ENCODE peak calls at places on chromosome 13, in six cellular contexts. One of them, this sample, is unnamed.

GRCh38 chr13:27182844-27183497 is 11.4 kb upstream of the USP12 start:
- DNase-seq in ovary: no peak
- DNase-seq in lower leg skin: no peak
- DNase-seq in Peyer's patch: no peak
- DNase-seq in endothelial cell of umbilical vein: peak
- DNase-seq in erythroblast: peak
- DNase-seq in this sample: no peak

GRCh38 chr13:27353166-27353583 is 71.2 kb upstream of the GTF3A start:
- DNase-seq in ovary: no peak
- DNase-seq in lower leg skin: no peak
- DNase-seq in Peyer's patch: no peak
- DNase-seq in endothelial cell of umbilical vein: no peak
- DNase-seq in erythroblast: no peak
- DNase-seq in this sample: no peak

GRCh38 chr13:74251778-74252519 is 117.7 kb upstream of the KLF12 start:
- DNase-seq in ovary: no peak
- DNase-seq in lower leg skin: no peak
- DNase-seq in Peyer's patch: no peak
- DNase-seq in endothelial cell of umbilical vein: no peak
- DNase-seq in erythroblast: no peak
- DNase-seq in this sample: no peak

GRCh38 chr13:31048521-31048920 is 113.2 kb downstream of the HSPH1 start:
- DNase-seq in ovary: no peak
- DNase-seq in lower leg skin: no peak
- DNase-seq in Peyer's patch: no peak
- DNase-seq in endothelial cell of umbilical vein: peak
- DNase-seq in erythroblast: no peak
- DNase-seq in this sample: no peak

GRCh38 chr13:60152904-60153303 is 10.8 kb downstream of the DIAPH3 start:
- DNase-seq in ovary: no peak
- DNase-seq in lower leg skin: no peak
- DNase-seq in Peyer's patch: no peak
- DNase-seq in endothelial cell of umbilical vein: no peak
- DNase-seq in erythroblast: no peak
- DNase-seq in this sample: no peak

GRCh38 chr13:44259045-44260042 is 114.3 kb upstream of the SERP2 start:
- DNase-seq in ovary: peak
- DNase-seq in lower leg skin: peak
- DNase-seq in Peyer's patch: no peak
- DNase-seq in endothelial cell of umbilical vein: peak
- DNase-seq in erythroblast: peak
- DNase-seq in this sample: no peak

GRCh38 chr13:27044837-27045570 is 126.6 kb downstream of the USP12 start:
- DNase-seq in ovary: no peak
- DNase-seq in lower leg skin: no peak
- DNase-seq in Peyer's patch: no peak
- DNase-seq in endothelial cell of umbilical vein: no peak
- DNase-seq in erythroblast: peak
- DNase-seq in this sample: no peak

GRCh38 chr13:46803586-46803985 is 6.6 kb upstream of the ESD start:
- DNase-seq in ovary: no peak
- DNase-seq in lower leg skin: no peak
- DNase-seq in Peyer's patch: no peak
- DNase-seq in endothelial cell of umbilical vein: no peak
- DNase-seq in erythroblast: no peak
- DNase-seq in this sample: no peak

GRCh38 chr13:29509999-29510586 is 85.4 kb downstream of the SLC7A1 start:
- DNase-seq in ovary: no peak
- DNase-seq in lower leg skin: no peak
- DNase-seq in Peyer's patch: no peak
- DNase-seq in endothelial cell of umbilical vein: no peak
- DNase-seq in erythroblast: no peak
- DNase-seq in this sample: no peak

GRCh38 chr13:68345963-68346362 is 1115.8 kb upstream of the PCDH9 start:
- DNase-seq in ovary: no peak
- DNase-seq in lower leg skin: no peak
- DNase-seq in Peyer's patch: no peak
- DNase-seq in endothelial cell of umbilical vein: no peak
- DNase-seq in erythroblast: no peak
- DNase-seq in this sample: no peak

GRCh38 chr13:110615005-110615321 is 382 bp upstream of the NAXD start:
- DNase-seq in ovary: no peak
- DNase-seq in lower leg skin: no peak
- DNase-seq in Peyer's patch: no peak
- DNase-seq in endothelial cell of umbilical vein: no peak
- DNase-seq in erythroblast: no peak
- DNase-seq in this sample: no peak

GRCh38 chr13:110618167-110618566 is 2.8 kb downstream of the NAXD start:
- DNase-seq in ovary: no peak
- DNase-seq in lower leg skin: no peak
- DNase-seq in Peyer's patch: no peak
- DNase-seq in endothelial cell of umbilical vein: no peak
- DNase-seq in erythroblast: no peak
- DNase-seq in this sample: no peak

GRCh38 chr13:110617326-110618072 is 2.2 kb downstream of the NAXD start:
- DNase-seq in ovary: peak
- DNase-seq in lower leg skin: no peak
- DNase-seq in Peyer's patch: no peak
- DNase-seq in endothelial cell of umbilical vein: peak
- DNase-seq in erythroblast: peak
- DNase-seq in this sample: no peak

GRCh38 chr13:110615322-110616102 is at the start of gene NAXD:
- DNase-seq in ovary: peak
- DNase-seq in lower leg skin: peak
- DNase-seq in Peyer's patch: peak
- DNase-seq in endothelial cell of umbilical vein: peak
- DNase-seq in erythroblast: peak
- DNase-seq in this sample: peak

DNA sequence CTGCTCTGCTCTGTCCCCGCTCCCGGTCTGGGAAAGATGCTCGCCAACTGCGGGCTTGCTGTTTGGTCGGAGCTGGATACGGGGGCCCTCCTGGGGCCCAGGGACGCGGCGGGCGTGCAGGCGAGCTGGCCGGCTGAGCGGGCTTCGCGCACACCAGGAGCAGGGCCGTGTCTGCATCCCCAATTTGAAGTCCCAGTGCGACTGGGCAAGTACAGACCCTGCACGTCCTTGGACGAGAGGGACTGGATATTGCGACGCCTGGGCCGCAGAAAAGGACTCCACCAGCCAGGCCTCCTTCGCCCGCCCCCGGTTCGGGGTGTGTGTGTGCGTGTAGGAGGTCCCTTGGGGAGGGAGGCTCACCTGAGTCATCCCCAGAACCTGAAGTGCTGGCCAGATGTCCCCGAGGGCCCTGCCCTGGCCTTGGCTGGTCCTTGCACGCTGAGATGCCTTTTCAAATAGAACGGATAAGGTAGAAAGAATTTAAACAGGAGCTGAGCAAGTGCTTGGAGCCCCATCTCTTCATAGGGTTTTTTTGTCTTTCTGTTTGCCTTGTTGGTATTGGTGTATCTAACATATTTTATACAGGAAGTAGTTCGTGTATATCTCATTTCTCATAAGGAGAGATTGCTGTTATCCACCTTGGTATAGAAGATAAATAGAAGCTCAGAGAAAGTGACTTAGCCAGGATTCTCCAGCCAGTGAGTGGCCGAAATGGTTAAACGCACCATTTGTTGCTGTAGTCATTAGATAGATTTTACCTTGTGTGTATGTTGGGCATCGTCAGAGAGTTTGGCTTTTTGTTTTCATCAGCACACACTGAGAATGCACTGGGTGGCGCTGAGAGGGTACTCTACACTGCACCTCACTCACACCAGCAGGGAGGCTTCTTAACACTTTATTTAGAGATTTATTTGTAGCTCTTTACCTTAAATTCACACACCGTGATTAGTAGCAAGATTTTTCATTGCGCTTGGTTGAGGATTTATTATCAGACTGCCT is 1.1 kb downstream of the NAXD start:
- DNase-seq in ovary: peak
- DNase-seq in lower leg skin: no peak
- DNase-seq in Peyer's patch: peak
- DNase-seq in endothelial cell of umbilical vein: peak
- DNase-seq in erythroblast: peak
- DNase-seq in this sample: no peak
- TF ChIP-seq POLR2A in ovary: no peak
- TF ChIP-seq POLR2A in lower leg skin: no peak
- TF ChIP-seq POLR2A in Peyer's patch: no peak
- TF ChIP-seq POLR2A in endothelial cell of umbilical vein: no peak
- TF ChIP-seq POLR2A in erythroblast: no peak
- TF ChIP-seq POLR2A in this sample: peak

DNA sequence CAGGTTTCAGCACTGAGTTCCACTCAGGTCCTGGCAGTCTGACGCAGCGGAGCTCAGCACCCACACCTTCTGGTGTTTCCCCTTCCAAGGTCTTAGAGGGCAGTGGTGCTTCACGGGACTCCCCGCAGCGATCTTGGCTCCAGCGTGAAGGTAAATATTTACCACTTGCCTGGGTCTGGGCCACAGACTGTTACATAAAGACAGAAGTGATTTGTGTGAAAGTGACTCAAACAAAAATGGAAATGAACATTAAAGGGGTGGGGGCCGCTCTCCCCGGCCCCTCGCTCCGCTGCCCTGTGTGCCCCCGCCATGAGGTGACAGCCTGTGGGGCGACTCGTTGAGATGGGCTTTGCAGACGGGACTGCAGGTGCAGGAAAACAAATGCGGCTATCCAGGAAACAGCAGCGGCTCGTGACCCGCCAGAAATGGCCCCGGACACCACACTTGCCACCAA is 55.0 kb downstream of the GGACT start:
- DNase-seq in ovary: no peak
- DNase-seq in lower leg skin: no peak
- DNase-seq in Peyer's patch: peak
- DNase-seq in endothelial cell of umbilical vein: no peak
- DNase-seq in erythroblast: no peak
- DNase-seq in this sample: no peak
- TF ChIP-seq POLR2A in ovary: no peak
- TF ChIP-seq POLR2A in lower leg skin: no peak
- TF ChIP-seq POLR2A in Peyer's patch: no peak
- TF ChIP-seq POLR2A in endothelial cell of umbilical vein: no peak
- TF ChIP-seq POLR2A in erythroblast: no peak
- TF ChIP-seq POLR2A in this sample: no peak

GRCh38 chr13:75544681-75545333 is 4.8 kb upstream of the UCHL3 start:
- DNase-seq in ovary: no peak
- DNase-seq in lower leg skin: no peak
- DNase-seq in Peyer's patch: no peak
- DNase-seq in endothelial cell of umbilical vein: no peak
- DNase-seq in erythroblast: no peak
- DNase-seq in this sample: no peak

GRCh38 chr13:75550159-75550567 is 572 bp downstream of the UCHL3 start:
- DNase-seq in ovary: no peak
- DNase-seq in lower leg skin: no peak
- DNase-seq in Peyer's patch: no peak
- DNase-seq in endothelial cell of umbilical vein: peak
- DNase-seq in erythroblast: peak
- DNase-seq in this sample: no peak

GRCh38 chr13:75554981-75555380 is 5.4 kb downstream of the UCHL3 start:
- DNase-seq in ovary: no peak
- DNase-seq in lower leg skin: no peak
- DNase-seq in Peyer's patch: no peak
- DNase-seq in endothelial cell of umbilical vein: no peak
- DNase-seq in erythroblast: no peak
- DNase-seq in this sample: no peak

GRCh38 chr13:75547917-75548316 is 1.7 kb upstream of the UCHL3 start:
- DNase-seq in ovary: no peak
- DNase-seq in lower leg skin: no peak
- DNase-seq in Peyer's patch: no peak
- DNase-seq in endothelial cell of umbilical vein: no peak
- DNase-seq in erythroblast: no peak
- DNase-seq in this sample: no peak

GRCh38 chr13:75549262-75550158 is at the start of gene UCHL3:
- DNase-seq in ovary: peak
- DNase-seq in lower leg skin: peak
- DNase-seq in Peyer's patch: peak
- DNase-seq in endothelial cell of umbilical vein: peak
- DNase-seq in erythroblast: peak
- DNase-seq in this sample: peak
- TF ChIP-seq POLR2A in ovary: no peak
- TF ChIP-seq POLR2A in lower leg skin: no peak
- TF ChIP-seq POLR2A in Peyer's patch: peak
- TF ChIP-seq POLR2A in endothelial cell of umbilical vein: peak
- TF ChIP-seq POLR2A in erythroblast: peak
- TF ChIP-seq POLR2A in this sample: no peak

DNA sequence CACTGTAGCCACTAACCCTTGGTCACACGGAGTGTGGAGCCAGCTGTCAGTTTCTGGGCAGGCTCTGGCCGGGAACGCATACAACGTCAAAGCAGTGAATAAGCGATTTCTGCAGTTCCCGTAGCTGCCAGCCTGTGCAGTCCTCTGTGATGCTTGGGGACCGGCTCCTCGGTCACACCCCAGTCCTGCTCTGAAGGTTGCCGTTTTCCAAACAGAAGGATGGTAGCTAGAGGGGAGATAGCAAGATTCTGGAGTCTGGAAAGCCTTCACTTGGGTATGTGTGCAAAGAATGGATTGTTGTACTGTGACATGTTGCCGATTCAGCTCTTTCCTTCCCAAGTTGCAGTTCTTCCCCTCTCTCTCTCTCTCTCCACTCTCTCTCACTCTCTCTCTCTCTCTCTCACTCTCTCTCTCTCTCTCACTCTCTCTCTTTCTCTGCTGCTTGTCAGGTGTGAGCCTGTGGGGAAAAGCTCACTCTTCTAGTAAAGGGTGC is 38.7 kb upstream of the C1QTNF9 start:
- DNase-seq in ovary: peak
- DNase-seq in lower leg skin: no peak
- DNase-seq in Peyer's patch: peak
- DNase-seq in endothelial cell of umbilical vein: peak
- DNase-seq in erythroblast: peak
- DNase-seq in this sample: peak
- TF ChIP-seq POLR2A in ovary: peak
- TF ChIP-seq POLR2A in lower leg skin: no peak
- TF ChIP-seq POLR2A in Peyer's patch: no peak
- TF ChIP-seq POLR2A in endothelial cell of umbilical vein: no peak
- TF ChIP-seq POLR2A in erythroblast: peak
- TF ChIP-seq POLR2A in this sample: peak

GRCh38 chr13:49443327-49443688 is 556 bp downstream of the CAB39L start:
- DNase-seq in ovary: no peak
- DNase-seq in lower leg skin: no peak
- DNase-seq in Peyer's patch: no peak
- DNase-seq in endothelial cell of umbilical vein: peak
- DNase-seq in erythroblast: peak
- DNase-seq in this sample: no peak
- TF ChIP-seq POLR2A in ovary: no peak
- TF ChIP-seq POLR2A in lower leg skin: no peak
- TF ChIP-seq POLR2A in Peyer's patch: no peak
- TF ChIP-seq POLR2A in endothelial cell of umbilical vein: no peak
- TF ChIP-seq POLR2A in erythroblast: no peak
- TF ChIP-seq POLR2A in this sample: no peak

GRCh38 chr13:99072941-99073340 is 95.1 kb upstream of the DOCK9 start:
- DNase-seq in ovary: no peak
- DNase-seq in lower leg skin: no peak
- DNase-seq in Peyer's patch: no peak
- DNase-seq in endothelial cell of umbilical vein: no peak
- DNase-seq in erythroblast: no peak
- DNase-seq in this sample: no peak
- TF ChIP-seq POLR2A in ovary: no peak
- TF ChIP-seq POLR2A in lower leg skin: no peak
- TF ChIP-seq POLR2A in Peyer's patch: no peak
- TF ChIP-seq POLR2A in endothelial cell of umbilical vein: no peak
- TF ChIP-seq POLR2A in erythroblast: no peak
- TF ChIP-seq POLR2A in this sample: no peak